ENCODE peak calls at places on chromosomes 7 and 10, in eight cellular contexts. C, N, O, S, I, L, V and H are unnamed samples.

GRCh38 chr7:9488555-9488954 is 1055.1 kb downstream of the NXPH1 start:
- DNase-seq in S (peak; percentile 65), V (no peak), I (no peak), C (peak; percentile 19), N (no peak), L (no peak), O (no peak), H (no peak)

GRCh38 chr10:79502561-79503309 is 9.6 kb upstream of the EIF5AL1 start:
- DNase-seq in V (peak; percentile 78), C (no peak), O (no peak), N (no peak), S (no peak), I (no peak), L (no peak), H (no peak)

GRCh38 chr10:64658528-64658927 is 1137.3 kb downstream of the REEP3 start:
- DNase-seq in S (no peak), C (no peak), O (no peak), I (no peak), V (no peak), L (no peak), N (no peak), H (no peak)

GRCh38 chr7:43692582-43693373 is 36.5 kb downstream of the COA1 start:
- DNase-seq in I (no peak), S (no peak), L (no peak), C (peak; percentile 35), O (no peak), N (no peak), V (no peak), H (no peak)

GRCh38 chr10:110488944-110489343 is 8.8 kb upstream of the DUSP5 start:
- DNase-seq in C (no peak), L (no peak), I (no peak), O (no peak), S (no peak), V (no peak), N (no peak), H (no peak)

GRCh38 chr7:26535483-26536069 is 243.9 kb downstream of the SNX10 start:
- DNase-seq in C (no peak), I (no peak), L (no peak), S (no peak), N (no peak), V (no peak), O (no peak), H (no peak)

GRCh38 chr10:113331971-113332370 is 220.9 kb upstream of the HABP2 start:
- DNase-seq in I (no peak), L (no peak), N (no peak), V (no peak), O (no peak), S (no peak), C (no peak), H (no peak)

GRCh38 chr10:62175256-62175655 is 93.4 kb downstream of the RTKN2 start:
- DNase-seq in I (no peak), O (no peak), S (no peak), V (no peak), N (no peak), C (no peak), L (no peak), H (no peak)

GRCh38 chr10:45179716-45180115 is 135.7 kb downstream of the OR13A1 start:
- DNase-seq in S (no peak), L (no peak), O (no peak), N (peak; percentile 66), I (no peak), V (no peak), C (peak; percentile 6), H (no peak)

GRCh38 chr7:69418865-69419670 is 179.2 kb upstream of the AUTS2 start:
- DNase-seq in I (no peak), N (no peak), L (no peak), S (no peak), C (no peak), O (no peak), V (no peak), H (no peak)

GRCh38 chr10:36118289-36118688 is 476.2 kb upstream of the FZD8 start:
- DNase-seq in N (peak; percentile 77), O (no peak), V (no peak), C (no peak), S (no peak), I (no peak), L (no peak), H (no peak)

GRCh38 chr7:33968591-33968990 is 63.3 kb downstream of the BMPER start:
- DNase-seq in N (no peak), V (no peak), I (no peak), O (no peak), L (no peak), C (no peak), S (no peak), H (no peak)

GRCh38 chr10:30000802-30001571 is 58.4 kb downstream of the JCAD start:
- DNase-seq in N (peak; percentile 93), S (peak; percentile 77), L (no peak), O (no peak), I (no peak), V (no peak), C (peak; percentile 93), H (no peak)

GRCh38 chr10:31927597-31928530 is 767 bp downstream of the ARHGAP12 start:
- DNase-seq in O (peak; percentile 19), N (peak; percentile 77), C (peak; percentile 44), L (peak; percentile 82), I (no peak), S (peak; percentile 69), V (peak; percentile 71), H (peak; percentile 37)

GRCh38 chr10:103745264-103746247 is 109.8 kb downstream of the SH3PXD2A start:
- DNase-seq in C (peak; percentile 44), O (no peak), L (peak; percentile 56), I (no peak), V (no peak), S (peak; percentile 12), N (no peak), H (no peak)

GRCh38 chr10:61159253-61159652 is 215.3 kb upstream of the RHOBTB1 start:
- DNase-seq in C (peak; percentile 43), L (no peak), N (no peak), S (no peak), O (no peak), I (no peak), V (no peak), H (no peak)

GRCh38 chr7:6198687-6199595 is 73.5 kb downstream of the CYTH3 start:
- DNase-seq in I (no peak), N (no peak), C (no peak), S (peak; percentile 7), O (no peak), V (no peak), L (no peak), H (peak; percentile 17)

GRCh38 chr7:29207469-29207868 is 12.9 kb downstream of the CHN2 start:
- DNase-seq in C (no peak), O (no peak), S (peak; percentile 31), L (no peak), I (no peak), V (no peak), N (no peak), H (no peak)

GRCh38 chr10:22816298-22816653 is 101.9 kb upstream of the PIP4K2A start:
- DNase-seq in L (no peak), N (no peak), O (no peak), S (peak; percentile 93), I (no peak), C (peak; percentile 96), V (no peak), H (no peak)

GRCh38 chr7:46963719-46964118 is 618.2 kb downstream of the TNS3 start:
- DNase-seq in O (no peak), L (no peak), V (no peak), I (no peak), N (no peak), S (no peak), C (no peak), H (no peak)

GRCh38 chr7:46970486-46970885 is 611.4 kb downstream of the TNS3 start:
- DNase-seq in V (no peak), C (no peak), L (no peak), S (no peak), O (no peak), N (no peak), I (no peak), H (no peak)

GRCh38 chr7:46970131-46970430 is 611.8 kb downstream of the TNS3 start:
- DNase-seq in S (no peak), I (no peak), N (no peak), V (no peak), C (no peak), O (no peak), L (no peak), H (no peak)

GRCh38 chr7:46972205-46972604 is 609.7 kb downstream of the TNS3 start:
- DNase-seq in O (no peak), V (no peak), N (no peak), L (no peak), S (peak; percentile 12), I (no peak), C (peak; percentile 82), H (no peak)

DNA sequence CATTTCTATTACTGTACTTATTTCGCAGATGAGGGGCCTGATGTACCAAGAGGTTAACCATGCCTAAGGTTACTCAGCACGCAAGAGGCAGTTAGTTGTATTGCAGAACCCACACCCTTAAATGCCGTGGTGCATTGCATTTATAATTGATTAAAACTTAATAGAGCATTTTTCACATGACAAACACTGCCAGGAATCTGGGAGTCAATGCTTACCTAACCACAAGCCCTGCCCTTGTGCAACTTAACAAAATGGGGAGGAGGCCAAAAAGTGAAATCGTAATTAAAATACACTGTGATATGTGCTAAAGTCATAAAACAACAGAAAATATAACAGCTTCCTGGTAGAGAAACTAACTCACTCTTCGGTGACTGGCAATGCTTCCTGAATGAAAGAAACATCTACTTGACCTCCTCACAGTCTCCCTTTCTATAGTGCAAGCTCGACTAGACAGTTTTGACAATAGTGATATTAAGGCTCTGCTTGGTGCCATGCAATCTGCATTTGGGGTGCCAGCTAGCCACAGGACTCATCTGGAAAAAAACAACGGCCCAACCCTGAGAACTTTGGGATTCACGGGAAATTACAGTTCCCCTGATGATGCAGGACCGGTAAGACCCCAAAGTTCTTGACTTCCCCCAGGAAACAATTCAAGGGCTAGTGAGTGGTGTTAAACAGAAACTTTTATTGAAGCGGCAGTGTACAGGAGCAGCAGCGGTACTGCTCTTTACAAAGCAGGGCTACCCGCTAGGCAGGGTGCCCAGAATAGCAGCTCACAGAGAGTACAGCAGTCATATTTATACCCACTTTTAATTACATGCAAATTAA is 612.4 kb downstream of the TNS3 start:
- DNase-seq in V (no peak), S (no peak), I (no peak), N (no peak), L (no peak), O (no peak), C (peak; percentile 20), H (no peak)
- TF ChIP-seq POLR2A in V (no peak), S (no peak), I (no peak), N (no peak), L (no peak), O (no peak), C (no peak), H (no peak)

GRCh38 chr7:133704436-133704835 is 422.7 kb upstream of the LRGUK start:
- DNase-seq in O (no peak), V (no peak), L (no peak), S (no peak), N (no peak), I (no peak), C (peak; percentile 28), H (no peak)
- TF ChIP-seq CTCF in O (no peak), V (no peak), L (no peak), S (no peak), N (no peak), I (no peak), C (no peak), H (no peak)

GRCh38 chr10:63388421-63389031 is 77.3 kb downstream of the JMJD1C start:
- DNase-seq in L (no peak), V (no peak), N (no peak), S (no peak), I (no peak), C (peak; percentile 6), O (no peak), H (no peak)
- H3K4me3 ChIP-seq in L (no peak overlapping the region), V (no peak overlapping the region), N (no peak overlapping the region), S (no peak overlapping the region), I (no peak overlapping the region), C (no peak overlapping the region), O (peak overlapping the region; percentile 35), H (no peak overlapping the region)

GRCh38 chr7:155228459-155228845 is 69.2 kb upstream of the INSIG1 start:
- DNase-seq in I (no peak), S (no peak), N (no peak), V (no peak), C (peak; percentile 45), L (peak; percentile 36), O (no peak), H (no peak)
- TF ChIP-seq POLR2A in I (no peak), S (no peak), N (no peak), V (no peak), C (no peak), L (no peak), O (no peak), H (no peak)